ENCODE peak calls at places on chromosome X, in six cellular contexts. One of them, this sample, is unnamed.

GRCh38 chrX:48540015-48540350 is 469 bp downstream of the TBC1D25 start:
- DNase-seq in mesendoderm: no peak
- DNase-seq in mesenchymal stem cell: peak
- DNase-seq in IMR-90: peak
- DNase-seq in neuronal stem cell: peak
- DNase-seq in H1: no peak
- DNase-seq in this sample: no peak

GRCh38 chrX:47854474-47854873 is 17.8 kb downstream of the ZNF81 start:
- DNase-seq in mesenchymal stem cell: peak
- DNase-seq in mesendoderm: peak
- DNase-seq in neuronal stem cell: no peak
- DNase-seq in IMR-90: peak
- DNase-seq in H1: no peak
- DNase-seq in this sample: peak

GRCh38 chrX:115367455-115367854 is 77.9 kb downstream of the LUZP4 start:
- DNase-seq in IMR-90: peak
- DNase-seq in mesenchymal stem cell: peak
- DNase-seq in mesendoderm: peak
- DNase-seq in H1: no peak
- DNase-seq in neuronal stem cell: no peak
- DNase-seq in this sample: peak

GRCh38 chrX:37846141-37846540 is 1.2 kb downstream of the DYNLT3 start:
- DNase-seq in mesenchymal stem cell: peak
- DNase-seq in neuronal stem cell: no peak
- DNase-seq in H1: no peak
- DNase-seq in mesendoderm: no peak
- DNase-seq in IMR-90: peak
- DNase-seq in this sample: no peak

GRCh38 chrX:40646489-40647306 is 663 bp downstream of the CXorf38 start:
- DNase-seq in neuronal stem cell: peak
- DNase-seq in IMR-90: peak
- DNase-seq in mesendoderm: peak
- DNase-seq in mesenchymal stem cell: peak
- DNase-seq in H1: no peak
- DNase-seq in this sample: peak

GRCh38 chrX:46837543-46838481 is 969 bp downstream of the RP2 start:
- DNase-seq in IMR-90: peak
- DNase-seq in mesenchymal stem cell: peak
- DNase-seq in neuronal stem cell: no peak
- DNase-seq in H1: no peak
- DNase-seq in mesendoderm: no peak
- DNase-seq in this sample: no peak

GRCh38 chrX:150616863-150617198 is 48.4 kb downstream of the MTM1 start:
- DNase-seq in H1: no peak
- DNase-seq in IMR-90: peak
- DNase-seq in mesendoderm: no peak
- DNase-seq in neuronal stem cell: no peak
- DNase-seq in mesenchymal stem cell: no peak
- DNase-seq in this sample: no peak

GRCh38 chrX:11952176-11952720 is 186.0 kb upstream of the FRMPD4 start:
- DNase-seq in H1: no peak
- DNase-seq in mesendoderm: peak
- DNase-seq in IMR-90: peak
- DNase-seq in neuronal stem cell: no peak
- DNase-seq in mesenchymal stem cell: peak
- DNase-seq in this sample: no peak

GRCh38 chrX:69158166-69159040 is 6.8 kb downstream of the PJA1 start:
- DNase-seq in neuronal stem cell: no peak
- DNase-seq in mesendoderm: peak
- DNase-seq in IMR-90: peak
- DNase-seq in H1: no peak
- DNase-seq in mesenchymal stem cell: peak
- DNase-seq in this sample: peak

DNA sequence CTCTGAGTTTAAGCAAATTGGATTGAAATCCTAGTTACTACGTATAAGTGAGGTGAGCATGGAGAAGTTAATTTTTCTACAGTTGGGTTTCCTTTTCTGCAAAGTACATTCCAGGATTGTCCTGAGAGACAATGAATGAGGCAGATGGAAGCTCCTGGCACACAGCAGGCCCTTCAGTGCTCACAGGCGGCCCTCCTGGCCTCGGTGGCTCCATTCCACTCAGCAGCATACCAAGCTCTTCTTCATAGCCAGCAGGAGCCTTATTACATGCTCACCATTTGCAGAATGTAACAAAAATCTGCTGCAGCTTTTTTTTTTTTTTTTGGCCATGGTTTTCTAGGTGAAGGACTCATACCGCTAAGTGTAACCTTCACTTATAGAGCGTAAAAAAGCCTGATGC is 113.2 kb upstream of the FAM9B start:
- DNase-seq in H1: no peak
- DNase-seq in mesenchymal stem cell: no peak
- DNase-seq in mesendoderm: no peak
- DNase-seq in neuronal stem cell: no peak
- DNase-seq in IMR-90: no peak
- DNase-seq in this sample: no peak
- H2BK120ac ChIP-seq in H1: no peak
- H2BK120ac ChIP-seq in mesenchymal stem cell: peak
- H2BK120ac ChIP-seq in mesendoderm: no peak
- H2BK120ac ChIP-seq in neuronal stem cell: no peak
- H2BK120ac ChIP-seq in IMR-90: no peak
- H2BK120ac ChIP-seq in this sample: no peak

GRCh38 chrX:23907496-23908218 is at the start of the genes APOO and CXorf58:
- DNase-seq in H1: peak
- DNase-seq in neuronal stem cell: peak
- DNase-seq in mesendoderm: peak
- DNase-seq in IMR-90: peak
- DNase-seq in mesenchymal stem cell: peak
- DNase-seq in this sample: peak
- H3K18ac ChIP-seq in H1: peak
- H3K18ac ChIP-seq in neuronal stem cell: no peak
- H3K18ac ChIP-seq in mesendoderm: peak
- H3K18ac ChIP-seq in IMR-90: no peak
- H3K18ac ChIP-seq in mesenchymal stem cell: peak
- H3K18ac ChIP-seq in this sample: no peak

GRCh38 chrX:53116101-53116500 is 22.2 kb downstream of the KANTR start:
- DNase-seq in mesendoderm: no peak
- DNase-seq in mesenchymal stem cell: peak
- DNase-seq in neuronal stem cell: no peak
- DNase-seq in H1: no peak
- DNase-seq in IMR-90: peak
- DNase-seq in this sample: no peak
- H3K4me3 ChIP-seq in mesendoderm: no peak
- H3K4me3 ChIP-seq in mesenchymal stem cell: no peak
- H3K4me3 ChIP-seq in neuronal stem cell: no peak
- H3K4me3 ChIP-seq in H1: no peak
- H3K4me3 ChIP-seq in IMR-90: no peak
- H3K4me3 ChIP-seq in this sample: no peak

GRCh38 chrX:2500681-2501151 is at the start of the genes DHRSX and ZBED1:
- DNase-seq in IMR-90: no peak
- DNase-seq in neuronal stem cell: peak
- DNase-seq in H1: no peak
- DNase-seq in mesenchymal stem cell: peak
- DNase-seq in mesendoderm: peak
- DNase-seq in this sample: peak

GRCh38 chrX:2502120-2502667 is 1.4 kb upstream of the DHRSX start:
- DNase-seq in mesendoderm: no peak
- DNase-seq in mesenchymal stem cell: no peak
- DNase-seq in IMR-90: no peak
- DNase-seq in H1: no peak
- DNase-seq in neuronal stem cell: no peak
- DNase-seq in this sample: no peak

GRCh38 chrX:2500091-2500680 is 590 bp downstream of the DHRSX start:
- DNase-seq in mesendoderm: peak
- DNase-seq in neuronal stem cell: no peak
- DNase-seq in IMR-90: peak
- DNase-seq in mesenchymal stem cell: peak
- DNase-seq in H1: no peak
- DNase-seq in this sample: peak

GRCh38 chrX:2502668-2503519 is 2.1 kb upstream of the DHRSX start:
- DNase-seq in mesenchymal stem cell: peak
- DNase-seq in mesendoderm: no peak
- DNase-seq in neuronal stem cell: no peak
- DNase-seq in IMR-90: peak
- DNase-seq in H1: no peak
- DNase-seq in this sample: peak

DNA sequence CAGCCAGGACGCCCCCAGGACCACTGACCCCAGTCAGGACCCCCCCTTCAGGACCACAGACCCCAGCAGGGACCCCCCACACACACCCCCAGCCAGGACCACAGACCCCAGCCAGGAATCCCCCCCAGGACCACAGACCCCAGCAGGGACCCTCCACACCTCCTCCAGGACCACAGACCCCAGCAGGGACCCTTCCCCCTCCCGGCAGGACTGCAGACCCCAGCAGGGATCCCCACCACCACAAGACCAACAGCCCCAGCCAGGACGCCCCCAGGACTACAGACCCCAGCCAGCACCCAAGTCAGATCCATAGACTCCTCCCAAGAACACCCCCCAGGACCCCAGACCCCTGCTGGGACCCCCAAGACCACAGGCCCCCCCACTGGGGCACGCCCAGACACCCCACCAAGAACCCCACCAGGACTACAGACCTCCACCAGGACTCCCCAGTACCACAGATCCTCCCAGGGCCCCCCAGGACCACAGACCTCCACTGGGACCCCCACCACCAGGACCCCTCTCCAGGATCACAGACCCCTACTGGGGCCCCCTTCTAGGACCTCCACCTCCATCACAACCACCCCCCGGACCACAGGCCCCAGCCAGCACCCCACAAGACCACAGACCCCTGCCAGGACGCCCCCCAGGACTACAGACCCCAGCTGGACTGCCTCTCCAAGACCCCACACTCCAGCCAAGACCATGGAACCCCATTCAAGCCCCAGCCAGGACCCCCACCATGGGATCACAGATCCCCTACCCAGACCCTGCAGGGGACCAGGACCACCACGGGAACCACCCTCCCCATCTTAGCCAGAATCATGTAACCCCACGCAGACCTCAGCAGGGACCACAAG is 698 bp upstream of the DHRSX start:
- DNase-seq in H1: no peak
- DNase-seq in neuronal stem cell: no peak
- DNase-seq in mesendoderm: no peak
- DNase-seq in IMR-90: no peak
- DNase-seq in mesenchymal stem cell: no peak
- DNase-seq in this sample: no peak
- H2BK120ac ChIP-seq in H1: no peak
- H2BK120ac ChIP-seq in neuronal stem cell: no peak
- H2BK120ac ChIP-seq in mesendoderm: peak
- H2BK120ac ChIP-seq in IMR-90: no peak
- H2BK120ac ChIP-seq in mesenchymal stem cell: peak
- H2BK120ac ChIP-seq in this sample: peak

GRCh38 chrX:9526965-9527364 is 62.1 kb downstream of the TBL1X start:
- DNase-seq in neuronal stem cell: no peak
- DNase-seq in IMR-90: no peak
- DNase-seq in mesendoderm: no peak
- DNase-seq in mesenchymal stem cell: no peak
- DNase-seq in H1: no peak
- DNase-seq in this sample: no peak
- H3K18ac ChIP-seq in neuronal stem cell: peak
- H3K18ac ChIP-seq in IMR-90: no peak
- H3K18ac ChIP-seq in mesendoderm: no peak
- H3K18ac ChIP-seq in mesenchymal stem cell: no peak
- H3K18ac ChIP-seq in H1: no peak
- H3K18ac ChIP-seq in this sample: no peak

GRCh38 chrX:10512258-10512657 is 108.1 kb downstream of the MID1 start:
- DNase-seq in IMR-90: peak
- DNase-seq in H1: no peak
- DNase-seq in mesenchymal stem cell: no peak
- DNase-seq in mesendoderm: no peak
- DNase-seq in neuronal stem cell: no peak
- DNase-seq in this sample: no peak
- H3K4me3 ChIP-seq in IMR-90: no peak
- H3K4me3 ChIP-seq in H1: no peak
- H3K4me3 ChIP-seq in mesenchymal stem cell: no peak
- H3K4me3 ChIP-seq in mesendoderm: no peak
- H3K4me3 ChIP-seq in neuronal stem cell: no peak
- H3K4me3 ChIP-seq in this sample: no peak

DNA sequence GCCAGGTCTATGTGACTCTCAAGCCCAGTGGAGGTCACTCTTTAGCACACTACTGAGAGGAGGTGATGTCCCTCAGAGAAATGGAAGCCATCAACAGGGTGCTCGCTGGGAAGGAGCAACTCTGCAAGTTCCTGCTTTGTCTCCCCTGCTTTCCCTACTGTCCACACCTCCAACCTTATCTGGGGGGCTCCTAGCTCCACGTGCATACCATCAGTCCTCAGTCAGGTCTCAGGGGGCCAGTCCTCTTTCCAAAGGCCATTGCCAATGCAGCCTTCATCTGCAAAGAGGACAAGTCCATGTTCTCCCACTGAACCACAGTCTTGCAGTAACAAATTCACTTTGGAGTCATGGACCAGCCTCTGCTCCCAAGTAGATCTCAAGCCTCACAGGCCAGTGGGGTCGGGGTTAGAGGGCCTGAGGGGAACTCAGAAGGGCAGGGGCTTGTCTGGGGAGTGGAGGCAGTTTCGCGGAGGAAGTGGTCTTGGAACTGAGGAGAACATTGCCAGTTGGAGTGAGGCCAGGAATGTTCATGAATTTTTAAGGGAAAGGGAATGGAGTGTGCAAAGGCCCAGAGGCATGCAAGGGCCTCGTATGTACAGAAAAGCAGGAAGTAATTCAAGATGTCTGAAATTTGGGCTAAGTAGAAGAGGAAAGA is 9.0 kb downstream of the RTL5 start:
- DNase-seq in neuronal stem cell: no peak
- DNase-seq in IMR-90: no peak
- DNase-seq in mesenchymal stem cell: no peak
- DNase-seq in mesendoderm: no peak
- DNase-seq in H1: no peak
- DNase-seq in this sample: no peak
- H2BK120ac ChIP-seq in neuronal stem cell: no peak
- H2BK120ac ChIP-seq in IMR-90: no peak
- H2BK120ac ChIP-seq in mesenchymal stem cell: peak
- H2BK120ac ChIP-seq in mesendoderm: no peak
- H2BK120ac ChIP-seq in H1: no peak
- H2BK120ac ChIP-seq in this sample: peak

GRCh38 chrX:66731398-66731797 is 92.5 kb upstream of the EDA2R start:
- DNase-seq in mesendoderm: peak
- DNase-seq in mesenchymal stem cell: peak
- DNase-seq in H1: no peak
- DNase-seq in neuronal stem cell: peak
- DNase-seq in IMR-90: peak
- DNase-seq in this sample: peak

GRCh38 chrX:66728818-66729271 is 90.0 kb upstream of the EDA2R start:
- DNase-seq in neuronal stem cell: peak
- DNase-seq in IMR-90: peak
- DNase-seq in H1: peak
- DNase-seq in mesenchymal stem cell: peak
- DNase-seq in mesendoderm: peak
- DNase-seq in this sample: peak
- H3K18ac ChIP-seq in neuronal stem cell: peak
- H3K18ac ChIP-seq in IMR-90: peak
- H3K18ac ChIP-seq in H1: no peak
- H3K18ac ChIP-seq in mesenchymal stem cell: no peak
- H3K18ac ChIP-seq in mesendoderm: no peak
- H3K18ac ChIP-seq in this sample: no peak

DNA sequence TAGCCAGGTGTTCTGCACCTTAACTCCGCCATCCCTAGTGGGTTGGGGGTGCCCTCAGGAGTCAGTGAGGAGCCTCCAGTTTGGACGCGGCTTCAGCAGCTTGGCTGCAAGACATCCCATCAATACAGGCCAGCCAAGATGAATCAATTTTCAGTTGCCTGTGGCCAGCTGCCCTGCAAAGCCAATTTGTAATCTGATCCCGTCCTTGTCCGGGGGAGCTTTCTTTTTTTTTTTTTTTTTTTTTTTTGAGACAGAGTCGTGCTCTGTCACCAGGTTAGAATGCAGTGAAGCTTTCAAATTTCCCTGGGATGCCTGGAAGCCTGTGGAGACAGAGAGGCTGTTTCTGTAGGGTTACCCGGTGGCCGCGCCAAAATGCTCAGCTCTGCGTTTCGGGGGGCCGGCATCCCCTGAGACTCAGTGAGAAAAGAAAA is 192.5 kb downstream of the ASMT start:
- DNase-seq in IMR-90: peak
- DNase-seq in neuronal stem cell: peak
- DNase-seq in mesenchymal stem cell: no peak
- DNase-seq in mesendoderm: peak
- DNase-seq in H1: peak
- DNase-seq in this sample: no peak
- H3K4me3 ChIP-seq in IMR-90: no peak
- H3K4me3 ChIP-seq in neuronal stem cell: no peak
- H3K4me3 ChIP-seq in mesenchymal stem cell: no peak
- H3K4me3 ChIP-seq in mesendoderm: no peak
- H3K4me3 ChIP-seq in H1: peak
- H3K4me3 ChIP-seq in this sample: no peak